ENCODE peak calls at places on chromosomes 4 and X, in four cellular contexts. One of them, this sample, is unnamed.
A peak's percentile ranks its signal among the peaks of the same experiment; 100 is the strongest.

GRCh38 chrX:118252967-118253366 is 92.9 kb upstream of the WDR44 start:
- DNase-seq in cardiac muscle cell: no peak
- DNase-seq in A549: no peak
- DNase-seq in sigmoid colon: no peak
- DNase-seq in this sample: no peak

GRCh38 chr4:82648356-82648755 is 86.6 kb upstream of the TMEM150C start:
- DNase-seq in sigmoid colon: no peak
- DNase-seq in cardiac muscle cell: no peak
- DNase-seq in A549: no peak
- DNase-seq in this sample: no peak

GRCh38 chr4:145735330-145735638 is 55.3 kb downstream of the C4orf51 start:
- DNase-seq in sigmoid colon: no peak
- DNase-seq in cardiac muscle cell: peak; percentile 3
- DNase-seq in A549: peak; percentile 72
- DNase-seq in this sample: no peak

GRCh38 chrX:147800663-147801062 is 111.1 kb upstream of the FMR1 start:
- DNase-seq in A549: no peak
- DNase-seq in cardiac muscle cell: no peak
- DNase-seq in sigmoid colon: no peak
- DNase-seq in this sample: no peak

GRCh38 chr4:80173387-80173786 is 23.9 kb upstream of the PRDM8 start:
- DNase-seq in sigmoid colon: no peak
- DNase-seq in cardiac muscle cell: no peak
- DNase-seq in A549: no peak
- DNase-seq in this sample: no peak

GRCh38 chrX:51272638-51273037 is 60.0 kb upstream of the NUDT10 start:
- DNase-seq in cardiac muscle cell: no peak
- DNase-seq in sigmoid colon: no peak
- DNase-seq in A549: no peak
- DNase-seq in this sample: no peak

GRCh38 chr4:27048350-27049100 is 187.9 kb downstream of the STIM2 start:
- DNase-seq in A549: peak; percentile 4
- DNase-seq in sigmoid colon: no peak
- DNase-seq in cardiac muscle cell: peak; percentile 47
- DNase-seq in this sample: no peak

GRCh38 chrX:98071331-98071730 is 1187.6 kb downstream of the RPA4 start:
- DNase-seq in A549: no peak
- DNase-seq in cardiac muscle cell: no peak
- DNase-seq in sigmoid colon: no peak
- DNase-seq in this sample: no peak

GRCh38 chrX:11792461-11793421 is 34.7 kb downstream of the MSL3 start:
- DNase-seq in sigmoid colon: no peak
- DNase-seq in A549: peak; percentile 7
- DNase-seq in cardiac muscle cell: no peak
- DNase-seq in this sample: no peak

GRCh38 chr4:106079616-106080015 is 184.3 kb downstream of the NPNT start:
- DNase-seq in sigmoid colon: no peak
- DNase-seq in cardiac muscle cell: no peak
- DNase-seq in A549: no peak
- DNase-seq in this sample: no peak

GRCh38 chrX:43970528-43970927 is 2.7 kb downstream of the NDP start:
- DNase-seq in sigmoid colon: no peak
- DNase-seq in cardiac muscle cell: no peak
- DNase-seq in A549: peak; percentile 14
- DNase-seq in this sample: no peak

GRCh38 chr4:121977251-121978168 is 25.6 kb upstream of the TRPC3 start:
- DNase-seq in cardiac muscle cell: peak; percentile 54
- DNase-seq in A549: peak; percentile 0
- DNase-seq in sigmoid colon: no peak
- DNase-seq in this sample: no peak

GRCh38 chr4:10577018-10577417 is 107.5 kb downstream of the CLNK start:
- DNase-seq in cardiac muscle cell: no peak
- DNase-seq in sigmoid colon: no peak
- DNase-seq in A549: no peak
- DNase-seq in this sample: no peak

GRCh38 chr4:93313207-93313606 is 515.3 kb upstream of the ATOH1 start:
- DNase-seq in cardiac muscle cell: no peak
- DNase-seq in A549: no peak
- DNase-seq in sigmoid colon: no peak
- DNase-seq in this sample: no peak

GRCh38 chr4:8228319-8229250 is 29.5 kb downstream of the SH3TC1 start:
- DNase-seq in A549: peak; percentile 82
- DNase-seq in cardiac muscle cell: no peak
- DNase-seq in sigmoid colon: peak; percentile 86
- DNase-seq in this sample: peak; percentile 92

GRCh38 chrX:143998261-143998660 is 114.4 kb downstream of the UBE2NL start:
- DNase-seq in A549: no peak
- DNase-seq in sigmoid colon: no peak
- DNase-seq in cardiac muscle cell: no peak
- DNase-seq in this sample: no peak

GRCh38 chr4:7765676-7766075 is 174.0 kb downstream of the AFAP1 start:
- DNase-seq in sigmoid colon: no peak
- DNase-seq in A549: no peak
- DNase-seq in cardiac muscle cell: no peak
- DNase-seq in this sample: peak; percentile 45

GRCh38 chrX:635428-636192 is 5.0 kb downstream of the SHOX start:
- DNase-seq in cardiac muscle cell: no peak
- DNase-seq in A549: no peak
- DNase-seq in sigmoid colon: no peak
- DNase-seq in this sample: peak; percentile 32

GRCh38 chr4:185101354-185101890 is 41.6 kb upstream of the SLC25A4 start:
- DNase-seq in sigmoid colon: no peak
- DNase-seq in A549: no peak
- DNase-seq in cardiac muscle cell: no peak
- DNase-seq in this sample: no peak

GRCh38 chr4:119016636-119017035 is 119.0 kb upstream of the MYOZ2 start:
- DNase-seq in A549: no peak
- DNase-seq in sigmoid colon: no peak
- DNase-seq in cardiac muscle cell: no peak
- DNase-seq in this sample: no peak

GRCh38 chr4:172786039-172786792 is 382.4 kb upstream of the GALNT7 start:
- DNase-seq in A549: no peak
- DNase-seq in cardiac muscle cell: peak; percentile 15
- DNase-seq in sigmoid colon: no peak
- DNase-seq in this sample: no peak

GRCh38 chrX:131366387-131366786 is 77.3 kb upstream of the IGSF1 start:
- DNase-seq in sigmoid colon: no peak
- DNase-seq in A549: peak; percentile 1
- DNase-seq in cardiac muscle cell: peak; percentile 33
- DNase-seq in this sample: no peak

GRCh38 chr4:18075823-18076433 is 54.4 kb upstream of the LCORL start:
- DNase-seq in cardiac muscle cell: no peak
- DNase-seq in sigmoid colon: no peak
- DNase-seq in A549: peak; percentile 50
- DNase-seq in this sample: peak; percentile 75

GRCh38 chr4:6674500-6675149 is 19.1 kb upstream of the S100P start:
- DNase-seq in sigmoid colon: no peak
- DNase-seq in cardiac muscle cell: peak; percentile 24
- DNase-seq in A549: peak; percentile 66
- DNase-seq in this sample: no peak

GRCh38 chr4:98546910-98547544 is 111.4 kb downstream of the TSPAN5 start:
- DNase-seq in sigmoid colon: peak; percentile 75
- DNase-seq in cardiac muscle cell: no peak
- DNase-seq in A549: no peak
- DNase-seq in this sample: no peak

GRCh38 chrX:76850851-76851250 is 423.3 kb downstream of the MAGEE1 start:
- DNase-seq in cardiac muscle cell: no peak
- DNase-seq in sigmoid colon: no peak
- DNase-seq in A549: peak; percentile 0
- DNase-seq in this sample: no peak

GRCh38 chr4:166039822-166040221 is 166.8 kb downstream of the TLL1 start:
- DNase-seq in cardiac muscle cell: no peak
- DNase-seq in sigmoid colon: no peak
- DNase-seq in A549: no peak
- DNase-seq in this sample: no peak

GRCh38 chr4:52868138-52868537 is 6.0 kb downstream of the RASL11B start:
- DNase-seq in cardiac muscle cell: peak; percentile 63
- DNase-seq in A549: no peak
- DNase-seq in sigmoid colon: no peak
- DNase-seq in this sample: no peak

GRCh38 chrX:71909956-71910355 is 689 bp upstream of the NHSL2 start:
- DNase-seq in sigmoid colon: peak; percentile 79
- DNase-seq in cardiac muscle cell: peak; percentile 45
- DNase-seq in A549: peak; percentile 31
- DNase-seq in this sample: no peak

GRCh38 chr4:54909964-54910363 is 215.4 kb downstream of the KDR start:
- DNase-seq in sigmoid colon: no peak
- DNase-seq in A549: no peak
- DNase-seq in cardiac muscle cell: no peak
- DNase-seq in this sample: no peak

GRCh38 chr4:106502106-106502699 is 133.6 kb upstream of the GIMD1 start:
- DNase-seq in A549: peak; percentile 47
- DNase-seq in cardiac muscle cell: peak; percentile 77
- DNase-seq in sigmoid colon: no peak
- DNase-seq in this sample: no peak

GRCh38 chr4:16725252-16725651 is 173.2 kb downstream of the LDB2 start:
- DNase-seq in A549: no peak
- DNase-seq in sigmoid colon: no peak
- DNase-seq in cardiac muscle cell: no peak
- DNase-seq in this sample: no peak

GRCh38 chr4:13088726-13089658 is 395.1 kb downstream of the RAB28 start:
- DNase-seq in sigmoid colon: no peak
- DNase-seq in cardiac muscle cell: no peak
- DNase-seq in A549: no peak
- DNase-seq in this sample: no peak

GRCh38 chr4:114615435-114615834 is 16.8 kb downstream of the UGT8 start:
- DNase-seq in A549: no peak
- DNase-seq in sigmoid colon: no peak
- DNase-seq in cardiac muscle cell: no peak
- DNase-seq in this sample: no peak

GRCh38 chrX:41559662-41560061 is 112.5 kb downstream of the NYX start:
- DNase-seq in cardiac muscle cell: no peak
- DNase-seq in sigmoid colon: no peak
- DNase-seq in A549: no peak
- DNase-seq in this sample: no peak

GRCh38 chrX:41559235-41559634 is 112.1 kb downstream of the NYX start:
- DNase-seq in A549: no peak
- DNase-seq in sigmoid colon: no peak
- DNase-seq in cardiac muscle cell: no peak
- DNase-seq in this sample: no peak

GRCh38 chrX:41561045-41561444 is 113.9 kb downstream of the NYX start:
- DNase-seq in sigmoid colon: no peak
- DNase-seq in cardiac muscle cell: no peak
- DNase-seq in A549: peak; percentile 49
- DNase-seq in this sample: no peak

GRCh38 chrX:41558531-41558930 is 111.4 kb downstream of the NYX start:
- DNase-seq in cardiac muscle cell: peak; percentile 3
- DNase-seq in sigmoid colon: no peak
- DNase-seq in A549: peak; percentile 29
- DNase-seq in this sample: no peak

DNA sequence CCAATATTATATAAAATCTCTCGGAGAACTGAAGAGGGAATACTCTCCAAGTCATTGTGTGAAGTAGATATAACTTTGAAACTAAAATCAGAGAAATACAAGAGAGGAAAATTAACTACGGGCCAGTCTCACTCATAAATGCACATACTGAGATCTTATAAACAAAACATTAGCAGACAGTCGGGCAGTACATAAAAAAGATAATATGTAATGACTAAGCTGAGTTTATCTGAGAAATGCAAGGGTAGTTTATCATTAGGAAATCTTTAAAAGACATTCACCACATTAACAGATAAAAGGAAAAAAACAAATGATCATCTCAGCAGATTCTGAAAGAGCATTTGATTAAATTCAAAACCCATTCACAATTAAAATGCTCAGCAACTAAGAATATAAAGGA is 116.7 kb downstream of the NYX start:
- DNase-seq in sigmoid colon: no peak
- DNase-seq in cardiac muscle cell: no peak
- DNase-seq in A549: no peak
- DNase-seq in this sample: no peak
- H3K4me1 ChIP-seq in sigmoid colon: no peaks in the 10 kb centered on the region
- H3K4me1 ChIP-seq in cardiac muscle cell: peaks cover 10% of the 10 kb centered on the region
- H3K4me1 ChIP-seq in A549: peaks cover 24% of the 10 kb centered on the region
- H3K4me1 ChIP-seq in this sample: peaks cover 24% of the 10 kb centered on the region

DNA sequence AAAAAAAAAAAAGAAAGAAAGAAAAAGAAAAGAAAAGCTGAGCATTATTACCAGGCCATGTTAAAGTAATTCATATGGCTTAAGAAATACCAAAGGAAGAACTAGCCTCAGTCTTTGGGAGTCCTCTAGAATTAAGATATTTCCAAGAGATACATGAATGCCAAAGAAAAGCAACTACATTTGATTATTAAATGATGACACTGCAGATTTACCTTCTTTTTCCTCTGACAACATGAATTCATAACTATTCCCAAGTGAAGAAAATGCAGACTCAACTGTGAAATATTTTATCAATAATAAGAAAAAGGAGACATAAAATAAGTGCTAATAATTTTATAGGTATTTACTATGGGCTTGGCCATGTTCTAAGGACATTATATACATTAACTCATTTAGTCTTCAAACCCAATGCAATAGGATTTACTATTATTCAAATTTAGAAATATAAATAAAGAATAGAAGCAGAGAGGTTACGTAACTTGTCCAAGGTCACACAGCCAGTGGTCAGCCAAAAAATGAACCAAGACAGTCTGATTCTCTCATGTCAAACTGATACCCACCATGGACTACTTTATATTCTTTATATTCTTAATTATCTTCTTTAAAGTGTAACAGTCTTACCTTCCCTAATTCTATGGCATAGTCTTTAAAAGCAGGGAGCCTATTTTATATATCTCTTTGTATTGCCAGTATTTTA is 6.9 kb downstream of the SH3D19 start:
- DNase-seq in sigmoid colon: no peak
- DNase-seq in A549: no peak
- DNase-seq in cardiac muscle cell: no peak
- DNase-seq in this sample: no peak
- H3K4me1 ChIP-seq in sigmoid colon: no peaks in the 10 kb centered on the region
- H3K4me1 ChIP-seq in A549: peaks cover 55% of the 10 kb centered on the region
- H3K4me1 ChIP-seq in cardiac muscle cell: peaks cover 32% of the 10 kb centered on the region
- H3K4me1 ChIP-seq in this sample: no peaks in the 10 kb centered on the region

GRCh38 chrX:136157187-136157586 is 9.9 kb downstream of the FHL1 start:
- DNase-seq in sigmoid colon: no peak
- DNase-seq in cardiac muscle cell: no peak
- DNase-seq in A549: no peak
- DNase-seq in this sample: no peak
- H3K4me1 ChIP-seq in sigmoid colon: no peaks in the 10 kb centered on the region
- H3K4me1 ChIP-seq in cardiac muscle cell: no peaks in the 10 kb centered on the region
- H3K4me1 ChIP-seq in A549: no peaks in the 10 kb centered on the region
- H3K4me1 ChIP-seq in this sample: peaks cover 6% of the 10 kb centered on the region

GRCh38 chr4:40316782-40317635 is 18.1 kb upstream of the CHRNA9 start:
- DNase-seq in A549: peak; percentile 88
- DNase-seq in cardiac muscle cell: peak; percentile 73
- DNase-seq in sigmoid colon: peak; percentile 73
- DNase-seq in this sample: no peak
- H3K4me1 ChIP-seq in A549: peaks cover 57% of the 10 kb centered on the region
- H3K4me1 ChIP-seq in cardiac muscle cell: no peaks in the 10 kb centered on the region
- H3K4me1 ChIP-seq in sigmoid colon: no peaks in the 10 kb centered on the region
- H3K4me1 ChIP-seq in this sample: peaks cover 16% of the 10 kb centered on the region